ENCODE peak calls at places on chromosome 5, in nine cellular contexts. One of them, this sample, is unnamed.

GRCh38 chr5:29037716-29038115 is 1999.3 kb upstream of the CDH9 start:
- DNase-seq in activated CD8-positive, alpha-beta T cell treated with anti-CD3 and anti-CD28 coated beads for 36 hours: no peak
- DNase-seq in substantia nigra: no peak
- DNase-seq in ovary: no peak
- DNase-seq in GM23338: no peak
- DNase-seq in fibroblast of lung: no peak
- DNase-seq in SHP77: no peak
- DNase-seq in left ventricle myocardium superior: no peak
- DNase-seq in stimulated activated CD8-positive, alpha-beta memory T cell treated with anti-CD3 and anti-CD28 coated beads, Interleukin-2, amount 100 ng/mL, for 48 hours: no peak
- DNase-seq in this sample: no peak

GRCh38 chr5:151156732-151157402 is 712 bp downstream of the ANXA6 start:
- DNase-seq in activated CD8-positive, alpha-beta T cell treated with anti-CD3 and anti-CD28 coated beads for 36 hours: peak
- DNase-seq in substantia nigra: no peak
- DNase-seq in ovary: peak
- DNase-seq in GM23338: peak
- DNase-seq in fibroblast of lung: peak
- DNase-seq in SHP77: no peak
- DNase-seq in left ventricle myocardium superior: no peak
- DNase-seq in stimulated activated CD8-positive, alpha-beta memory T cell treated with anti-CD3 and anti-CD28 coated beads, Interleukin-2, amount 100 ng/mL, for 48 hours: no peak
- DNase-seq in this sample: no peak

GRCh38 chr5:73180561-73180960 is 7.6 kb downstream of the TMEM174 start:
- DNase-seq in activated CD8-positive, alpha-beta T cell treated with anti-CD3 and anti-CD28 coated beads for 36 hours: no peak
- DNase-seq in substantia nigra: no peak
- DNase-seq in ovary: no peak
- DNase-seq in GM23338: no peak
- DNase-seq in fibroblast of lung: peak
- DNase-seq in SHP77: no peak
- DNase-seq in left ventricle myocardium superior: no peak
- DNase-seq in stimulated activated CD8-positive, alpha-beta memory T cell treated with anti-CD3 and anti-CD28 coated beads, Interleukin-2, amount 100 ng/mL, for 48 hours: no peak
- DNase-seq in this sample: no peak

GRCh38 chr5:5165541-5166002 is 25.4 kb downstream of the ADAMTS16 start:
- DNase-seq in activated CD8-positive, alpha-beta T cell treated with anti-CD3 and anti-CD28 coated beads for 36 hours: no peak
- DNase-seq in substantia nigra: no peak
- DNase-seq in ovary: no peak
- DNase-seq in GM23338: no peak
- DNase-seq in fibroblast of lung: peak
- DNase-seq in SHP77: no peak
- DNase-seq in left ventricle myocardium superior: no peak
- DNase-seq in stimulated activated CD8-positive, alpha-beta memory T cell treated with anti-CD3 and anti-CD28 coated beads, Interleukin-2, amount 100 ng/mL, for 48 hours: no peak
- DNase-seq in this sample: no peak

GRCh38 chr5:32522429-32523143 is 62.8 kb upstream of the SUB1 start:
- DNase-seq in activated CD8-positive, alpha-beta T cell treated with anti-CD3 and anti-CD28 coated beads for 36 hours: peak
- DNase-seq in substantia nigra: no peak
- DNase-seq in ovary: no peak
- DNase-seq in GM23338: no peak
- DNase-seq in fibroblast of lung: peak
- DNase-seq in SHP77: no peak
- DNase-seq in left ventricle myocardium superior: peak
- DNase-seq in stimulated activated CD8-positive, alpha-beta memory T cell treated with anti-CD3 and anti-CD28 coated beads, Interleukin-2, amount 100 ng/mL, for 48 hours: no peak
- DNase-seq in this sample: peak

GRCh38 chr5:5523066-5523505 is 100.6 kb downstream of the ICE1 start:
- DNase-seq in activated CD8-positive, alpha-beta T cell treated with anti-CD3 and anti-CD28 coated beads for 36 hours: peak
- DNase-seq in substantia nigra: no peak
- DNase-seq in ovary: no peak
- DNase-seq in GM23338: peak
- DNase-seq in fibroblast of lung: no peak
- DNase-seq in SHP77: peak
- DNase-seq in left ventricle myocardium superior: no peak
- DNase-seq in stimulated activated CD8-positive, alpha-beta memory T cell treated with anti-CD3 and anti-CD28 coated beads, Interleukin-2, amount 100 ng/mL, for 48 hours: no peak
- DNase-seq in this sample: no peak

GRCh38 chr5:39699164-39699563 is 274.4 kb upstream of the DAB2 start:
- DNase-seq in activated CD8-positive, alpha-beta T cell treated with anti-CD3 and anti-CD28 coated beads for 36 hours: no peak
- DNase-seq in substantia nigra: no peak
- DNase-seq in ovary: no peak
- DNase-seq in GM23338: no peak
- DNase-seq in fibroblast of lung: peak
- DNase-seq in SHP77: no peak
- DNase-seq in left ventricle myocardium superior: no peak
- DNase-seq in stimulated activated CD8-positive, alpha-beta memory T cell treated with anti-CD3 and anti-CD28 coated beads, Interleukin-2, amount 100 ng/mL, for 48 hours: no peak
- DNase-seq in this sample: no peak

GRCh38 chr5:161889971-161890370 is 42.1 kb downstream of the GABRA1 start:
- DNase-seq in activated CD8-positive, alpha-beta T cell treated with anti-CD3 and anti-CD28 coated beads for 36 hours: no peak
- DNase-seq in substantia nigra: no peak
- DNase-seq in ovary: no peak
- DNase-seq in GM23338: peak
- DNase-seq in fibroblast of lung: no peak
- DNase-seq in SHP77: no peak
- DNase-seq in left ventricle myocardium superior: no peak
- DNase-seq in stimulated activated CD8-positive, alpha-beta memory T cell treated with anti-CD3 and anti-CD28 coated beads, Interleukin-2, amount 100 ng/mL, for 48 hours: no peak
- DNase-seq in this sample: no peak

GRCh38 chr5:581266-581665 is 30.9 kb upstream of the CEP72 start:
- DNase-seq in activated CD8-positive, alpha-beta T cell treated with anti-CD3 and anti-CD28 coated beads for 36 hours: no peak
- DNase-seq in substantia nigra: no peak
- DNase-seq in ovary: no peak
- DNase-seq in GM23338: no peak
- DNase-seq in fibroblast of lung: no peak
- DNase-seq in SHP77: no peak
- DNase-seq in left ventricle myocardium superior: no peak
- DNase-seq in stimulated activated CD8-positive, alpha-beta memory T cell treated with anti-CD3 and anti-CD28 coated beads, Interleukin-2, amount 100 ng/mL, for 48 hours: no peak
- DNase-seq in this sample: no peak

GRCh38 chr5:123285122-123286011 is 137.8 kb downstream of the CEP120 start:
- DNase-seq in activated CD8-positive, alpha-beta T cell treated with anti-CD3 and anti-CD28 coated beads for 36 hours: no peak
- DNase-seq in substantia nigra: no peak
- DNase-seq in ovary: peak
- DNase-seq in GM23338: peak
- DNase-seq in fibroblast of lung: peak
- DNase-seq in SHP77: peak
- DNase-seq in left ventricle myocardium superior: peak
- DNase-seq in stimulated activated CD8-positive, alpha-beta memory T cell treated with anti-CD3 and anti-CD28 coated beads, Interleukin-2, amount 100 ng/mL, for 48 hours: no peak
- DNase-seq in this sample: no peak

GRCh38 chr5:165328856-165329255 is 1823.4 kb downstream of the MAT2B start:
- DNase-seq in activated CD8-positive, alpha-beta T cell treated with anti-CD3 and anti-CD28 coated beads for 36 hours: no peak
- DNase-seq in substantia nigra: no peak
- DNase-seq in ovary: no peak
- DNase-seq in GM23338: no peak
- DNase-seq in fibroblast of lung: peak
- DNase-seq in SHP77: no peak
- DNase-seq in left ventricle myocardium superior: no peak
- DNase-seq in stimulated activated CD8-positive, alpha-beta memory T cell treated with anti-CD3 and anti-CD28 coated beads, Interleukin-2, amount 100 ng/mL, for 48 hours: no peak
- DNase-seq in this sample: no peak

GRCh38 chr5:80915716-80916115 is 44.4 kb upstream of the RASGRF2 start:
- DNase-seq in activated CD8-positive, alpha-beta T cell treated with anti-CD3 and anti-CD28 coated beads for 36 hours: no peak
- DNase-seq in substantia nigra: no peak
- DNase-seq in ovary: no peak
- DNase-seq in GM23338: no peak
- DNase-seq in fibroblast of lung: peak
- DNase-seq in SHP77: no peak
- DNase-seq in left ventricle myocardium superior: no peak
- DNase-seq in stimulated activated CD8-positive, alpha-beta memory T cell treated with anti-CD3 and anti-CD28 coated beads, Interleukin-2, amount 100 ng/mL, for 48 hours: no peak
- DNase-seq in this sample: no peak

GRCh38 chr5:179504191-179504590 is 46.2 kb upstream of the RUFY1 start:
- DNase-seq in activated CD8-positive, alpha-beta T cell treated with anti-CD3 and anti-CD28 coated beads for 36 hours: no peak
- DNase-seq in substantia nigra: no peak
- DNase-seq in ovary: no peak
- DNase-seq in GM23338: no peak
- DNase-seq in fibroblast of lung: no peak
- DNase-seq in SHP77: no peak
- DNase-seq in left ventricle myocardium superior: no peak
- DNase-seq in stimulated activated CD8-positive, alpha-beta memory T cell treated with anti-CD3 and anti-CD28 coated beads, Interleukin-2, amount 100 ng/mL, for 48 hours: no peak
- DNase-seq in this sample: no peak

GRCh38 chr5:123035320-123035949 is 1.1 kb downstream of the PPIC start:
- DNase-seq in activated CD8-positive, alpha-beta T cell treated with anti-CD3 and anti-CD28 coated beads for 36 hours: peak
- DNase-seq in substantia nigra: no peak
- DNase-seq in ovary: peak
- DNase-seq in GM23338: peak
- DNase-seq in fibroblast of lung: peak
- DNase-seq in SHP77: peak
- DNase-seq in left ventricle myocardium superior: peak
- DNase-seq in stimulated activated CD8-positive, alpha-beta memory T cell treated with anti-CD3 and anti-CD28 coated beads, Interleukin-2, amount 100 ng/mL, for 48 hours: no peak
- DNase-seq in this sample: no peak

GRCh38 chr5:61334224-61335196 is 2.5 kb downstream of the ZSWIM6 start:
- DNase-seq in activated CD8-positive, alpha-beta T cell treated with anti-CD3 and anti-CD28 coated beads for 36 hours: no peak
- DNase-seq in substantia nigra: no peak
- DNase-seq in ovary: no peak
- DNase-seq in GM23338: peak
- DNase-seq in fibroblast of lung: peak
- DNase-seq in SHP77: no peak
- DNase-seq in left ventricle myocardium superior: no peak
- DNase-seq in stimulated activated CD8-positive, alpha-beta memory T cell treated with anti-CD3 and anti-CD28 coated beads, Interleukin-2, amount 100 ng/mL, for 48 hours: no peak
- DNase-seq in this sample: no peak

GRCh38 chr5:36879274-36880033 is 2.9 kb downstream of the NIPBL start:
- DNase-seq in activated CD8-positive, alpha-beta T cell treated with anti-CD3 and anti-CD28 coated beads for 36 hours: no peak
- DNase-seq in substantia nigra: no peak
- DNase-seq in ovary: no peak
- DNase-seq in GM23338: no peak
- DNase-seq in fibroblast of lung: no peak
- DNase-seq in SHP77: no peak
- DNase-seq in left ventricle myocardium superior: no peak
- DNase-seq in stimulated activated CD8-positive, alpha-beta memory T cell treated with anti-CD3 and anti-CD28 coated beads, Interleukin-2, amount 100 ng/mL, for 48 hours: no peak
- DNase-seq in this sample: no peak

GRCh38 chr5:96354237-96354636 is 78.8 kb downstream of the PCSK1 start:
- DNase-seq in activated CD8-positive, alpha-beta T cell treated with anti-CD3 and anti-CD28 coated beads for 36 hours: no peak
- DNase-seq in substantia nigra: no peak
- DNase-seq in ovary: no peak
- DNase-seq in GM23338: no peak
- DNase-seq in fibroblast of lung: no peak
- DNase-seq in SHP77: no peak
- DNase-seq in left ventricle myocardium superior: no peak
- DNase-seq in stimulated activated CD8-positive, alpha-beta memory T cell treated with anti-CD3 and anti-CD28 coated beads, Interleukin-2, amount 100 ng/mL, for 48 hours: no peak
- DNase-seq in this sample: no peak

GRCh38 chr5:170445936-170446335 is 56.8 kb upstream of the KCNMB1 start:
- DNase-seq in activated CD8-positive, alpha-beta T cell treated with anti-CD3 and anti-CD28 coated beads for 36 hours: no peak
- DNase-seq in substantia nigra: no peak
- DNase-seq in ovary: no peak
- DNase-seq in GM23338: no peak
- DNase-seq in fibroblast of lung: no peak
- DNase-seq in SHP77: no peak
- DNase-seq in left ventricle myocardium superior: no peak
- DNase-seq in stimulated activated CD8-positive, alpha-beta memory T cell treated with anti-CD3 and anti-CD28 coated beads, Interleukin-2, amount 100 ng/mL, for 48 hours: no peak
- DNase-seq in this sample: no peak

GRCh38 chr5:135831439-135832262 is 2.8 kb upstream of the SLC25A48 start:
- DNase-seq in activated CD8-positive, alpha-beta T cell treated with anti-CD3 and anti-CD28 coated beads for 36 hours: no peak
- DNase-seq in substantia nigra: no peak
- DNase-seq in ovary: no peak
- DNase-seq in GM23338: no peak
- DNase-seq in fibroblast of lung: no peak
- DNase-seq in SHP77: no peak
- DNase-seq in left ventricle myocardium superior: no peak
- DNase-seq in stimulated activated CD8-positive, alpha-beta memory T cell treated with anti-CD3 and anti-CD28 coated beads, Interleukin-2, amount 100 ng/mL, for 48 hours: no peak
- DNase-seq in this sample: peak

GRCh38 chr5:126182901-126183695 is 240.1 kb upstream of the GRAMD2B start:
- DNase-seq in activated CD8-positive, alpha-beta T cell treated with anti-CD3 and anti-CD28 coated beads for 36 hours: no peak
- DNase-seq in substantia nigra: peak
- DNase-seq in ovary: no peak
- DNase-seq in GM23338: no peak
- DNase-seq in fibroblast of lung: no peak
- DNase-seq in SHP77: no peak
- DNase-seq in left ventricle myocardium superior: peak
- DNase-seq in stimulated activated CD8-positive, alpha-beta memory T cell treated with anti-CD3 and anti-CD28 coated beads, Interleukin-2, amount 100 ng/mL, for 48 hours: no peak
- DNase-seq in this sample: no peak

GRCh38 chr5:113321266-113321665 is 113.5 kb downstream of the TSSK1B start:
- DNase-seq in activated CD8-positive, alpha-beta T cell treated with anti-CD3 and anti-CD28 coated beads for 36 hours: no peak
- DNase-seq in substantia nigra: no peak
- DNase-seq in ovary: no peak
- DNase-seq in GM23338: peak
- DNase-seq in fibroblast of lung: no peak
- DNase-seq in SHP77: no peak
- DNase-seq in left ventricle myocardium superior: no peak
- DNase-seq in stimulated activated CD8-positive, alpha-beta memory T cell treated with anti-CD3 and anti-CD28 coated beads, Interleukin-2, amount 100 ng/mL, for 48 hours: no peak
- DNase-seq in this sample: no peak

GRCh38 chr5:93915142-93915553 is 173.7 kb upstream of the POU5F2 start:
- DNase-seq in activated CD8-positive, alpha-beta T cell treated with anti-CD3 and anti-CD28 coated beads for 36 hours: no peak
- DNase-seq in substantia nigra: no peak
- DNase-seq in ovary: no peak
- DNase-seq in GM23338: peak
- DNase-seq in fibroblast of lung: peak
- DNase-seq in SHP77: peak
- DNase-seq in left ventricle myocardium superior: no peak
- DNase-seq in stimulated activated CD8-positive, alpha-beta memory T cell treated with anti-CD3 and anti-CD28 coated beads, Interleukin-2, amount 100 ng/mL, for 48 hours: no peak
- DNase-seq in this sample: no peak

GRCh38 chr5:139867109-139867508 is 71.5 kb downstream of the PSD2 start:
- DNase-seq in activated CD8-positive, alpha-beta T cell treated with anti-CD3 and anti-CD28 coated beads for 36 hours: no peak
- DNase-seq in substantia nigra: no peak
- DNase-seq in ovary: peak
- DNase-seq in GM23338: no peak
- DNase-seq in fibroblast of lung: no peak
- DNase-seq in SHP77: no peak
- DNase-seq in left ventricle myocardium superior: peak
- DNase-seq in stimulated activated CD8-positive, alpha-beta memory T cell treated with anti-CD3 and anti-CD28 coated beads, Interleukin-2, amount 100 ng/mL, for 48 hours: no peak
- DNase-seq in this sample: no peak

GRCh38 chr5:116084231-116084630 is 594 bp upstream of the COMMD10 start:
- DNase-seq in activated CD8-positive, alpha-beta T cell treated with anti-CD3 and anti-CD28 coated beads for 36 hours: peak
- DNase-seq in substantia nigra: no peak
- DNase-seq in ovary: no peak
- DNase-seq in GM23338: peak
- DNase-seq in fibroblast of lung: peak
- DNase-seq in SHP77: no peak
- DNase-seq in left ventricle myocardium superior: no peak
- DNase-seq in stimulated activated CD8-positive, alpha-beta memory T cell treated with anti-CD3 and anti-CD28 coated beads, Interleukin-2, amount 100 ng/mL, for 48 hours: no peak
- DNase-seq in this sample: no peak

GRCh38 chr5:112109331-112109993 is 309.6 kb downstream of the EPB41L4A start:
- DNase-seq in activated CD8-positive, alpha-beta T cell treated with anti-CD3 and anti-CD28 coated beads for 36 hours: no peak
- DNase-seq in substantia nigra: no peak
- DNase-seq in ovary: peak
- DNase-seq in GM23338: peak
- DNase-seq in fibroblast of lung: peak
- DNase-seq in SHP77: no peak
- DNase-seq in left ventricle myocardium superior: peak
- DNase-seq in stimulated activated CD8-positive, alpha-beta memory T cell treated with anti-CD3 and anti-CD28 coated beads, Interleukin-2, amount 100 ng/mL, for 48 hours: no peak
- DNase-seq in this sample: peak

GRCh38 chr5:44365351-44365750 is 23.9 kb downstream of the FGF10 start:
- DNase-seq in activated CD8-positive, alpha-beta T cell treated with anti-CD3 and anti-CD28 coated beads for 36 hours: no peak
- DNase-seq in substantia nigra: no peak
- DNase-seq in ovary: no peak
- DNase-seq in GM23338: no peak
- DNase-seq in fibroblast of lung: no peak
- DNase-seq in SHP77: no peak
- DNase-seq in left ventricle myocardium superior: no peak
- DNase-seq in stimulated activated CD8-positive, alpha-beta memory T cell treated with anti-CD3 and anti-CD28 coated beads, Interleukin-2, amount 100 ng/mL, for 48 hours: no peak
- DNase-seq in this sample: no peak

GRCh38 chr5:73957397-73958001 is 331.5 kb downstream of the ARHGEF28 start:
- DNase-seq in activated CD8-positive, alpha-beta T cell treated with anti-CD3 and anti-CD28 coated beads for 36 hours: no peak
- DNase-seq in substantia nigra: no peak
- DNase-seq in ovary: peak
- DNase-seq in GM23338: no peak
- DNase-seq in fibroblast of lung: peak
- DNase-seq in SHP77: no peak
- DNase-seq in left ventricle myocardium superior: no peak
- DNase-seq in stimulated activated CD8-positive, alpha-beta memory T cell treated with anti-CD3 and anti-CD28 coated beads, Interleukin-2, amount 100 ng/mL, for 48 hours: no peak
- DNase-seq in this sample: peak

This sample was measured in RWPE2.